ENCODE peak calls at places on chromosomes 1 and 21, in five cellular contexts. J is pancreas, W is hepatocyte, U is endodermal cell, Z is tibial artery. D is an unnamed sample. For H3K36me3 and H3K4me1, the result is how much of the 10 kb centered on the place peaks cover.

GRCh38 chr21:46149205-46149901 is 6.0 kb downstream of the FTCD start:
- DNase-seq in J (peak), W (no peak), U (no peak), Z (peak), D (peak)

GRCh38 chr1:213260322-213261075 is 209.5 kb downstream of the RPS6KC1 start:
- DNase-seq in J (no peak), W (no peak), U (no peak), Z (no peak), D (no peak)

GRCh38 chr1:240309804-240310203 is 218.1 kb downstream of the FMN2 start:
- DNase-seq in J (no peak), W (no peak), U (no peak), Z (no peak), D (no peak)

GRCh38 chr1:113912594-113913311 is 7.6 kb downstream of the DCLRE1B start:
- DNase-seq in J (peak), W (peak), U (no peak), Z (no peak), D (no peak)

GRCh38 chr1:157196245-157196543 is 58.0 kb upstream of the ETV3 start:
- DNase-seq in J (no peak), W (no peak), U (no peak), Z (no peak), D (no peak)

GRCh38 chr1:47655521-47656300 is 217.9 kb downstream of the FOXD2 start:
- DNase-seq in J (no peak), W (no peak), U (peak), Z (peak), D (no peak)

GRCh38 chr1:150551784-150552691 is 2.8 kb downstream of the ADAMTSL4 start:
- DNase-seq in J (peak), W (peak), U (peak), Z (peak), D (no peak)

GRCh38 chr21:45001134-45002095 is 61.6 kb downstream of the SLX9 start:
- DNase-seq in J (peak), W (no peak), U (no peak), Z (peak), D (no peak)

GRCh38 chr1:227901906-227902640 is 45.7 kb downstream of the WNT9A start:
- DNase-seq in J (no peak), W (no peak), U (peak), Z (no peak), D (peak)

GRCh38 chr1:23475134-23475628 is 8.8 kb downstream of the ASAP3 start:
- DNase-seq in J (no peak), W (peak), U (no peak), Z (no peak), D (no peak)

GRCh38 chr1:54671985-54672608 is 30.5 kb downstream of the MROH7 start:
- DNase-seq in J (no peak), W (peak), U (peak), Z (no peak), D (peak)

GRCh38 chr21:42309753-42310213 is 5.4 kb downstream of the TFF3 start:
- DNase-seq in J (peak), W (peak), U (peak), Z (no peak), D (peak)

GRCh38 chr1:204578867-204579664 is 62.9 kb downstream of the MDM4 start:
- DNase-seq in J (no peak), W (no peak), U (peak), Z (no peak), D (peak)

GRCh38 chr1:170619167-170620030 is 44.5 kb upstream of the PRRX1 start:
- DNase-seq in J (peak), W (no peak), U (no peak), Z (no peak), D (no peak)

GRCh38 chr21:39020751-39021474 is 162.3 kb downstream of the PSMG1 start:
- DNase-seq in J (no peak), W (no peak), U (peak), Z (no peak), D (peak)

GRCh38 chr1:50271968-50272578 is 151.2 kb downstream of the DMRTA2 start:
- DNase-seq in J (peak), W (peak), U (peak), Z (no peak), D (no peak)

GRCh38 chr1:151494741-151495281 is 16.4 kb upstream of the CGN start:
- DNase-seq in J (no peak), W (peak), U (peak), Z (no peak), D (no peak)

GRCh38 chr1:26907071-26907922 is 6.5 kb downstream of the NR0B2 start:
- DNase-seq in J (peak), W (peak), U (no peak), Z (no peak), D (no peak)

GRCh38 chr1:174153085-174153824 is 6.1 kb upstream of the RABGAP1L start:
- DNase-seq in J (no peak), W (no peak), U (no peak), Z (no peak), D (no peak)

GRCh38 chr1:119743776-119744597 is 24.7 kb downstream of the HMGCS2 start:
- DNase-seq in J (peak), W (peak), U (peak), Z (peak), D (peak)

GRCh38 chr1:6259491-6260362 is 1.2 kb downstream of the GPR153 start:
- DNase-seq in J (peak), W (peak), U (peak), Z (peak), D (peak)

GRCh38 chr1:156957634-156958033 is 37.2 kb downstream of the LRRC71 start:
- DNase-seq in J (no peak), W (no peak), U (no peak), Z (no peak), D (no peak)

GRCh38 chr1:173436831-173437428 is 40.2 kb upstream of the PRDX6 start:
- DNase-seq in J (no peak), W (no peak), U (no peak), Z (no peak), D (no peak)

GRCh38 chr1:183090386-183091006 is 67.3 kb downstream of the LAMC1 start:
- DNase-seq in J (no peak), W (no peak), U (no peak), Z (peak), D (no peak)

GRCh38 chr21:42840411-42841155 is 38.8 kb downstream of the WDR4 start:
- DNase-seq in J (no peak), W (no peak), U (peak), Z (no peak), D (no peak)

GRCh38 chr1:21217812-21218596 is 41.3 kb upstream of the EIF4G3 start:
- DNase-seq in J (peak), W (peak), U (peak), Z (peak), D (peak)

GRCh38 chr1:94801919-94802546 is 18.1 kb upstream of the SLC44A3 start:
- DNase-seq in J (peak), W (peak), U (peak), Z (peak), D (peak)

GRCh38 chr1:155977607-155978324 is 581 bp downstream of the ARHGEF2 start:
- DNase-seq in J (no peak), W (peak), U (peak), Z (no peak), D (peak)

GRCh38 chr1:34824817-34825454 is 32.1 kb downstream of the GJA4 start:
- DNase-seq in J (no peak), W (no peak), U (peak), Z (no peak), D (no peak)

GRCh38 chr21:34819357-34819999 is 150.7 kb downstream of the CLIC6 start:
- DNase-seq in J (no peak), W (no peak), U (peak), Z (no peak), D (no peak)

GRCh38 chr21:34820051-34820450 is 151.3 kb downstream of the CLIC6 start:
- DNase-seq in J (no peak), W (no peak), U (no peak), Z (no peak), D (no peak)

GRCh38 chr21:34818663-34819158 is 149.9 kb downstream of the CLIC6 start:
- DNase-seq in J (no peak), W (peak), U (no peak), Z (no peak), D (no peak)

GRCh38 chr21:34815831-34816700 is 147.3 kb downstream of the CLIC6 start:
- DNase-seq in J (no peak), W (no peak), U (no peak), Z (no peak), D (no peak)

GRCh38 chr21:34817821-34818662 is 149.2 kb downstream of the CLIC6 start:
- DNase-seq in J (peak), W (peak), U (no peak), Z (no peak), D (no peak)
- H3K36me3 ChIP-seq in J (under half), W (under half), U (under half), Z (under half), D (under half)

DNA sequence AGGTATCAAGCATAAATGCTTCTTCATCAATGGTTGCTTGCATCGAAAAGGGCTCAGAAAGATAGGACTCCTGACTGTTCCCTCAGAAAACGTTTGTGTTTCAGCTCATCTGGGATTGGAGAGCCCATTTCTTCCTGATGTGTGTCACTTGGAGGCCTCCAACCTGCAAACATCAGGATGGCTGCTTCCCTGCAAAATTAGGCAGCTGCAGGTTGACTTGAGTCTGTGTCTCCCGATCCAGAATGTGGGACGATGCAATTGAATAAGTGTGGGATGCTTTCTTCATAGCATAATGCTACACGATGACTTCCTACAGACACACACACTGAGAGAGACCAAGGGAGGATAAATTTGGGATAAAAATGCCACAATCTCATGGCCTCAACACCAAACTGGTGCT is 42.2 kb downstream of the OLIG1 start:
- DNase-seq in J (no peak), W (no peak), U (no peak), Z (no peak), D (no peak)
- H3K4me1 ChIP-seq in J (under half), W (under half), U (under half), Z (under half), D (under half)

GRCh38 chr1:59390307-59390706 is 93.4 kb downstream of the FGGY start:
- DNase-seq in J (no peak), W (no peak), U (no peak), Z (no peak), D (no peak)

GRCh38 chr1:59396387-59396786 is 99.5 kb downstream of the FGGY start:
- DNase-seq in J (no peak), W (no peak), U (no peak), Z (no peak), D (no peak)

GRCh38 chr1:59394706-59395417 is 98.0 kb downstream of the FGGY start:
- DNase-seq in J (no peak), W (no peak), U (no peak), Z (no peak), D (no peak)

GRCh38 chr1:59391216-59392179 is 94.6 kb downstream of the FGGY start:
- DNase-seq in J (no peak), W (no peak), U (no peak), Z (no peak), D (no peak)

DNA sequence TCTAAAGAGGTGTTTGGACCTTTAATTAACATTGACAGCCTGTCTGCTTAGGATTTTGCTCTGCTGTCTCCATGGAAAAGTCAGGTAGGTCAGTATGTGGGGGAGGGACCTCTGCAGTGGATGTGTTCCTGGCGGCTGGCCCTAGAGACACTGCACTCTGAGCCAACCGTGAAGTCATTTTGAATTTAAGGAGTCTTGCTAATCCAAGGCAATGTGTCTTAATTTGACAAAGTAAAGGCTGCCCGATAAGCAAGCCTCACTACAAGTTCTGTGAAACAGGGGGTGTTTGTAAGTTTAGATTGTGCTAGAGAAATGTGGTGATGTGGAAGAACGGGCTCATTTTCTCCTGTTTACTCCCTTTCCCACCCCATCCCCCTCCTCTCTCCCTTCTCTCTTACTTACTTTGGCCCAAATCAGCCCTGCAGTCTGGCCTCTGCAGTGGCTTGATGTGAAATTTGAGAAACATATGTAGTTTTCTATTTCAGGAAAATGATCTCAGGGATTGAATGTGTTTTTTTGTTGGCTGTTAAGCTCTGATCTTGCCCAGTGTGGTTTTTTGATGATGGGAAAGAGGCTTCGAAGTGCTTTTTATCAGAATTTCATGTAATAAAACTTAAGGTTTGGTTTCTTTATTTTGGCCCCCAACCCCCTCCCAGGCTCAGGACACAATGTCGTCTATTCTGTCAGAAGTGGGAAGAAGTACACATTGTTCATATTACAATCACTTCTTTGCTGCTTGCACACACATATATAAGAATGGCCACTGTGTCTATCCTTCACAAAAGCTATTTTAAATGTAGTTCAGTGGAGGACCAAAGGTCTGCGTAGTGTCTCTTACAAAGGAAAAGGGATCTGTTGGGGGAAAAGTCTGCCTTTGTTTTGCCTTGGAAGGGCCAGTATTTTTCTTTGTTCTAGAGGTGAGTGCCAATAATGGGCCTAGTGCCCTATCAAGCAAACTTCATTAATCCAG is 96.6 kb downstream of the FGGY start:
- DNase-seq in J (peak), W (peak), U (no peak), Z (peak), D (peak)
- H3K4me3 ChIP-seq in J (no peak), W (no peak), U (no peak), Z (no peak), D (no peak)

GRCh38 chr1:45037456-45037855 is 25.4 kb downstream of the UROD start:
- DNase-seq in J (no peak), W (peak), U (no peak), Z (no peak), D (no peak)
- H3K36me3 ChIP-seq in J (under half), W (under half), U (under half), Z (under half), D (under half)

GRCh38 chr1:201538618-201539551 is at the start of gene NAV1:
- DNase-seq in J (peak), W (peak), U (peak), Z (peak), D (peak)
- H3K4me1 ChIP-seq in J (under half), W (under half), U (under half), Z (half or more), D (under half)

DNA sequence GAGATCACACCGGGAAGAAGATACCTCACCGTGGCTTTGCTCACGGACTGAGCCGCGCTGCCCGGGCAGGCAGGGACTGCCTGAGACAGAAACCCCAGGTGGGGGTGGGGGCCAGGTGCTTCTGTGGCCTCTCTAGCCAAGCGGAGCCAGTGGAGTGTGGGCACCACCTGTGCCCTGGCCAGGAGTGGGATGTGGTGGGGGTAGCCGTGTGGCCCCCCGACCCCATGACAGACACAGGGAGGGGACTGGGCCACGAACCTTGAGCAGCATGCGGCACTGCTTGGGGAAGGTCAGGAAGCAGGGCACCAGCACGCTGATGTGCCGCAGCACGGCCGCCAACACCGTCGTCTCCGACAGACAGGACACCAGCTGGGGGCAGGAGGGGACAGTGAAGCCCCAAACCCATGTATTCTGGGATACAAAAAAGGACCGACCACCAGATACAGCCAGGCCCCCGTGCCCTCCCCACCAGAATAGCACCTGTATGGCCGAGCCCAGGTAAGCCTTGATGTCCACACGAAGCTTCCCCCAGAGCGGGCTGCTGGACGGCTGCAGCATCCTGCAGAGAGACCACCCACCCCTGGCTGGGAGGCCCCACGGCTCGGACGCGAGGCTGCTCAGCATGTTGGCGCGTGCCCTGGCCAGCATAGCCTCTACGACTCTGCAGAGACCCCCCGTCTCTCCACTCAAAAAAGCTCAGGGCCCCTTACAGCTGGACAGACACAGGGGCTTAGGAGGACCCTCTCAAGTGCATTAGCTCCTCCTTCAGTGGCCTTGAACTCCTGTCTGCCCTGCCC is 5.3 kb downstream of the NOC2L start:
- DNase-seq in J (no peak), W (no peak), U (no peak), Z (no peak), D (no peak)
- H3K4me3 ChIP-seq in J (no peak), W (no peak), U (no peak), Z (no peak), D (no peak)

DNA sequence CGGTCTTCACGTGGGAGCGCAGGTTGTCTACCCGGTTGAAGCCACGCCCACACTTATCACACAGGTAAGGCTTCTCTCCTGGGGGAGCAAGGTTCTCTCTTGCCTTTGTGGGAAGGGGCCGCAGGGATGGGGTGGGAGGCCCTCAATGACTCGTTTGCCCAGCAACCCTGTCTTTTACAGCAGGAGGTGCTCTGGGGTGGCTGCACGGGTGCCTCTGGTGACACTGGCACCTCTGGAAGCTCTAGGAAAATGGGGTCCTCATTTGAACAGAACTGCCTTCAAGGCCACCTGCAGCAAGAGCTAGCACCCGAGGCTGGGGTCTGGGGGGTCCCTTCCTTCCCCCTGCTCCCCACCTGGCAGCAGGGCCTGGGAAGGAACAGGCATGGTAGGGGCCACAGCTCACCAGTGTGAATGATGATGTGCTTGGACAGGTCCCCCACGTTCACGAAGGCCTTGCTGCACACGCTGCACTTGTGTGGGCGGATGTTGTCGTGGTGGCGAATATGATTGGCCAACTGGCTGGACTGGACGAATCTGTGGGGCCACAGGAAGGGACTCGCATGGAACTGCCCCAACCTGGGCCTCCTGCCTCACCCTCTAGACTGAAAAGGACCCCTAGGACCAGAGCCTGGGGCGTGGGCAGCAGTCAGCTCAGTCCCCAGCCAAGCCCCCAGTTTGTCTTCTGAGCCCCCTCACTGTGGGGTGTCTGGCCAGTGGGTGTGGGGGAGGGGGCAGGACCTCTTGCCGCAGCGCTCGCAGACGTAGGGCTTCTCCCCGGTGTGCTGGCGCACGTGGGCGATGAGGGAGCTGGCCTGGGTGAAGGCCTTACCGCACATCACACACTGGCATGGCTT is 33.0 kb downstream of the ZBTB17 start:
- DNase-seq in J (no peak), W (no peak), U (peak), Z (no peak), D (no peak)
- H3K36me3 ChIP-seq in J (under half), W (under half), U (under half), Z (half or more), D (under half)

D was measured in mucosa of descending colon.